ENCODE peak calls at places on chromosome 5, in ten cellular contexts. G, N, M, B, Y, J, C, W, Z and L are unnamed samples.

GRCh38 chr5:137629646-137630045 is 106.2 kb downstream of the KLHL3 start:
- DNase-seq in G (no peak), N (peak), M (peak), B (peak), Y (peak), J (peak), C (peak), W (peak), Z (peak), L (peak)

GRCh38 chr5:57842376-57843015 is 359.9 kb upstream of the ACTBL2 start:
- DNase-seq in G (no peak), N (no peak), M (no peak), B (no peak), Y (no peak), J (peak), C (no peak), W (peak), Z (peak), L (no peak)

GRCh38 chr5:1011741-1012315 is 3.2 kb downstream of the NKD2 start:
- DNase-seq in G (no peak), N (no peak), M (no peak), B (no peak), Y (no peak), J (no peak), C (no peak), W (no peak), Z (no peak), L (no peak)

GRCh38 chr5:7364226-7364875 is 31.6 kb upstream of the ADCY2 start:
- DNase-seq in G (no peak), N (no peak), M (no peak), B (no peak), Y (no peak), J (no peak), C (no peak), W (no peak), Z (no peak), L (no peak)

GRCh38 chr5:68518286-68518685 is 302.7 kb downstream of the PIK3R1 start:
- DNase-seq in G (no peak), N (no peak), M (no peak), B (no peak), Y (no peak), J (no peak), C (no peak), W (no peak), Z (no peak), L (no peak)

GRCh38 chr5:161047024-161047423 is 195.0 kb upstream of the ATP10B start:
- DNase-seq in G (no peak), N (no peak), M (no peak), B (no peak), Y (no peak), J (no peak), C (no peak), W (no peak), Z (no peak), L (no peak)

GRCh38 chr5:73319036-73319435 is 129.5 kb downstream of the FOXD1 start:
- DNase-seq in G (no peak), N (no peak), M (no peak), B (no peak), Y (no peak), J (no peak), C (no peak), W (no peak), Z (no peak), L (no peak)

GRCh38 chr5:148620696-148621095 is 33.6 kb downstream of the HTR4 start:
- DNase-seq in G (no peak), N (peak), M (no peak), B (no peak), Y (peak), J (peak), C (no peak), W (peak), Z (no peak), L (peak)

GRCh38 chr5:68465934-68466551 is 250.5 kb downstream of the PIK3R1 start:
- DNase-seq in G (no peak), N (no peak), M (no peak), B (no peak), Y (no peak), J (no peak), C (peak), W (no peak), Z (no peak), L (no peak)

GRCh38 chr5:138829341-138829740 is 45.8 kb downstream of the LRRTM2 start:
- DNase-seq in G (no peak), N (no peak), M (no peak), B (no peak), Y (no peak), J (no peak), C (no peak), W (peak), Z (peak), L (no peak)

GRCh38 chr5:88881566-88881965 is 1.4 kb downstream of the MEF2C start:
- DNase-seq in G (no peak), N (no peak), M (peak), B (no peak), Y (no peak), J (peak), C (no peak), W (peak), Z (no peak), L (peak)

GRCh38 chr5:164255598-164256213 is 750.3 kb downstream of the MAT2B start:
- DNase-seq in G (no peak), N (no peak), M (no peak), B (no peak), Y (no peak), J (no peak), C (no peak), W (no peak), Z (no peak), L (no peak)

GRCh38 chr5:113336975-113337374 is 97.8 kb downstream of the TSSK1B start:
- DNase-seq in G (no peak), N (no peak), M (peak), B (peak), Y (peak), J (peak), C (peak), W (peak), Z (peak), L (no peak)